ENCODE peak calls at places on chromosomes 2 and 18, in four cellular contexts. One of them, this sample, is unnamed.

GRCh38 chr2:45675130-45675812 is 23.8 kb downstream of the PRKCE start:
- DNase-seq in NCI-H460: no peak
- DNase-seq in T1000: no peak
- DNase-seq in KBM-7: no peak
- DNase-seq in this sample: no peak

GRCh38 chr2:232321156-232321816 is 57.3 kb upstream of the ALPP start:
- DNase-seq in NCI-H460: no peak
- DNase-seq in T1000: no peak
- DNase-seq in KBM-7: no peak
- DNase-seq in this sample: no peak

GRCh38 chr2:134244091-134244490 is 9.8 kb upstream of the MGAT5 start:
- DNase-seq in NCI-H460: no peak
- DNase-seq in T1000: no peak
- DNase-seq in KBM-7: no peak
- DNase-seq in this sample: no peak

GRCh38 chr2:163191372-163191771 is 352.8 kb upstream of the KCNH7 start:
- DNase-seq in NCI-H460: peak
- DNase-seq in T1000: no peak
- DNase-seq in KBM-7: peak
- DNase-seq in this sample: peak

GRCh38 chr18:73564073-73564472 is 583.6 kb downstream of the FBXO15 start:
- DNase-seq in NCI-H460: peak
- DNase-seq in T1000: no peak
- DNase-seq in KBM-7: no peak
- DNase-seq in this sample: no peak

GRCh38 chr2:232352511-232353091 is 25.9 kb upstream of the ALPP start:
- DNase-seq in NCI-H460: no peak
- DNase-seq in T1000: no peak
- DNase-seq in KBM-7: no peak
- DNase-seq in this sample: no peak

GRCh38 chr2:27370816-27371620 is 602 bp downstream of the SNX17 start:
- DNase-seq in NCI-H460: no peak
- DNase-seq in T1000: no peak
- DNase-seq in KBM-7: peak
- DNase-seq in this sample: peak

GRCh38 chr2:64341461-64341860 is 112.5 kb upstream of the LGALSL start:
- DNase-seq in NCI-H460: no peak
- DNase-seq in T1000: no peak
- DNase-seq in KBM-7: no peak
- DNase-seq in this sample: no peak

GRCh38 chr18:42925036-42925435 is 190.4 kb downstream of the RIT2 start:
- DNase-seq in NCI-H460: no peak
- DNase-seq in T1000: no peak
- DNase-seq in KBM-7: no peak
- DNase-seq in this sample: no peak

GRCh38 chr2:209334188-209335017 is 89.4 kb upstream of the MAP2 start:
- DNase-seq in NCI-H460: peak
- DNase-seq in T1000: peak
- DNase-seq in KBM-7: peak
- DNase-seq in this sample: peak

GRCh38 chr2:171864357-171864985 is 29.6 kb downstream of the SLC25A12 start:
- DNase-seq in NCI-H460: no peak
- DNase-seq in T1000: no peak
- DNase-seq in KBM-7: peak
- DNase-seq in this sample: no peak

GRCh38 chr18:11909597-11910026 is 1.5 kb upstream of the MPPE1 start:
- DNase-seq in NCI-H460: no peak
- DNase-seq in T1000: no peak
- DNase-seq in KBM-7: peak
- DNase-seq in this sample: no peak

GRCh38 chr18:74515620-74516231 is 18.6 kb upstream of the CNDP1 start:
- DNase-seq in NCI-H460: no peak
- DNase-seq in T1000: no peak
- DNase-seq in KBM-7: no peak
- DNase-seq in this sample: no peak

GRCh38 chr2:191167766-191168165 is 17.0 kb upstream of the STAT4 start:
- DNase-seq in NCI-H460: no peak
- DNase-seq in T1000: no peak
- DNase-seq in KBM-7: no peak
- DNase-seq in this sample: no peak

This sample was measured in COLO829.